ENCODE peak calls at places on chromosomes 13 and 19, in seven cellular contexts. One of them, this sample, is unnamed.

GRCh38 chr13:46295531-46296464 is 84.1 kb downstream of the LRRC63 start:
- DNase-seq in NCI-H2227 treated with DMSO at 0.1 percent for 48 hours: no peak
- DNase-seq in mesothelial cell of epicardium: no peak
- DNase-seq in AG08395: peak
- DNase-seq in SW480: peak
- DNase-seq in ELR: peak
- DNase-seq in LoVo: peak
- DNase-seq in this sample: peak

GRCh38 chr19:17165715-17166114 is 49.4 kb upstream of the USE1 start:
- DNase-seq in AG08395: no peak
- DNase-seq in mesothelial cell of epicardium: no peak
- DNase-seq in ELR: no peak
- DNase-seq in LoVo: no peak
- DNase-seq in NCI-H2227 treated with DMSO at 0.1 percent for 48 hours: no peak
- DNase-seq in SW480: no peak
- DNase-seq in this sample: no peak

GRCh38 chr13:40787062-40787461 is 2.3 kb upstream of the SLC25A15 start:
- DNase-seq in ELR: peak
- DNase-seq in SW480: no peak
- DNase-seq in mesothelial cell of epicardium: no peak
- DNase-seq in AG08395: no peak
- DNase-seq in NCI-H2227 treated with DMSO at 0.1 percent for 48 hours: no peak
- DNase-seq in LoVo: no peak
- DNase-seq in this sample: no peak

GRCh38 chr13:30019648-30020626 is 169.5 kb upstream of the UBL3 start:
- DNase-seq in ELR: no peak
- DNase-seq in mesothelial cell of epicardium: no peak
- DNase-seq in LoVo: no peak
- DNase-seq in SW480: no peak
- DNase-seq in NCI-H2227 treated with DMSO at 0.1 percent for 48 hours: no peak
- DNase-seq in AG08395: no peak
- DNase-seq in this sample: no peak

GRCh38 chr19:39677931-39678889 is 22.5 kb downstream of the LGALS16 start:
- DNase-seq in LoVo: peak
- DNase-seq in ELR: no peak
- DNase-seq in SW480: peak
- DNase-seq in AG08395: no peak
- DNase-seq in mesothelial cell of epicardium: no peak
- DNase-seq in NCI-H2227 treated with DMSO at 0.1 percent for 48 hours: no peak
- DNase-seq in this sample: no peak

GRCh38 chr13:99655351-99656091 is 154.2 kb downstream of the TM9SF2 start:
- DNase-seq in SW480: peak
- DNase-seq in mesothelial cell of epicardium: no peak
- DNase-seq in LoVo: no peak
- DNase-seq in NCI-H2227 treated with DMSO at 0.1 percent for 48 hours: no peak
- DNase-seq in ELR: peak
- DNase-seq in AG08395: peak
- DNase-seq in this sample: no peak

GRCh38 chr13:45341799-45342584 is 1.0 kb upstream of the TPT1 start:
- DNase-seq in LoVo: no peak
- DNase-seq in mesothelial cell of epicardium: no peak
- DNase-seq in ELR: peak
- DNase-seq in SW480: peak
- DNase-seq in NCI-H2227 treated with DMSO at 0.1 percent for 48 hours: no peak
- DNase-seq in AG08395: peak
- DNase-seq in this sample: no peak

GRCh38 chr19:47228168-47228936 is 2.6 kb downstream of the BBC3 start:
- DNase-seq in AG08395: no peak
- DNase-seq in NCI-H2227 treated with DMSO at 0.1 percent for 48 hours: no peak
- DNase-seq in mesothelial cell of epicardium: peak
- DNase-seq in ELR: peak
- DNase-seq in SW480: peak
- DNase-seq in LoVo: peak
- DNase-seq in this sample: no peak

GRCh38 chr13:74210693-74211393 is 76.6 kb upstream of the KLF12 start:
- DNase-seq in ELR: peak
- DNase-seq in AG08395: peak
- DNase-seq in NCI-H2227 treated with DMSO at 0.1 percent for 48 hours: no peak
- DNase-seq in mesothelial cell of epicardium: no peak
- DNase-seq in LoVo: peak
- DNase-seq in SW480: no peak
- DNase-seq in this sample: peak

GRCh38 chr13:109665211-109665610 is 121.2 kb downstream of the IRS2 start:
- DNase-seq in NCI-H2227 treated with DMSO at 0.1 percent for 48 hours: no peak
- DNase-seq in ELR: no peak
- DNase-seq in LoVo: no peak
- DNase-seq in mesothelial cell of epicardium: no peak
- DNase-seq in SW480: no peak
- DNase-seq in AG08395: no peak
- DNase-seq in this sample: no peak

GRCh38 chr13:51045450-51045849 is 65.6 kb downstream of the C13orf42 start:
- DNase-seq in SW480: no peak
- DNase-seq in ELR: no peak
- DNase-seq in AG08395: no peak
- DNase-seq in LoVo: no peak
- DNase-seq in mesothelial cell of epicardium: peak
- DNase-seq in NCI-H2227 treated with DMSO at 0.1 percent for 48 hours: no peak
- DNase-seq in this sample: no peak

This sample was measured in BJ.